ENCODE peak calls at places on chromosome 11, in ten cellular contexts. X is right cardiac atrium; H is CD8-positive, alpha-beta memory T cell; S is naive thymus-derived CD4-positive, alpha-beta T cell; P is uterus; E is cardiac muscle cell; Z is testis; Y is tibial nerve; Q is AG04450; V is CD4-positive, alpha-beta memory T cell. I is an unnamed sample. For H3K9me3, the result is how much of the 10 kb centered on the place peaks cover.

GRCh38 chr11:121451178-121451981 is 734 bp upstream of the SORL1 start:
- DNase-seq in Q (no peak), H (no peak), E (no peak), X (no peak), Z (no peak), V (peak), S (peak), P (no peak), Y (no peak), I (no peak)

GRCh38 chr11:76659672-76660532 is 10.6 kb downstream of the LRRC32 start:
- DNase-seq in P (peak), Q (no peak), E (no peak), H (no peak), V (no peak), S (no peak), X (no peak), Z (no peak), Y (no peak), I (no peak)

GRCh38 chr11:76173663-76174062 is 32.6 kb downstream of the WNT11 start:
- DNase-seq in Z (no peak), P (no peak), S (no peak), X (no peak), E (no peak), Y (no peak), Q (no peak), V (no peak), H (no peak), I (no peak)

GRCh38 chr11:94740975-94741707 is 27.0 kb upstream of the AMOTL1 start:
- DNase-seq in E (peak), X (peak), P (peak), Q (no peak), H (no peak), Y (no peak), S (no peak), V (no peak), Z (peak), I (peak)

GRCh38 chr11:84437129-84438123 is 1151.3 kb upstream of the CCDC90B start:
- DNase-seq in E (no peak), Z (peak), V (no peak), S (no peak), Q (no peak), X (no peak), H (no peak), Y (no peak), P (no peak), I (no peak)

GRCh38 chr11:87437133-87437843 is 399.6 kb downstream of the TMEM135 start:
- DNase-seq in P (no peak), E (no peak), Z (no peak), H (no peak), V (no peak), Q (no peak), Y (no peak), S (no peak), X (no peak), I (no peak)

GRCh38 chr11:119885067-119885466 is 156.1 kb upstream of the NECTIN1 start:
- DNase-seq in V (no peak), S (no peak), X (no peak), Z (no peak), E (no peak), P (no peak), Y (no peak), Q (no peak), H (no peak), I (no peak)

GRCh38 chr11:114818382-114818781 is 140.1 kb downstream of the NXPE2 start:
- DNase-seq in P (no peak), V (no peak), S (no peak), E (no peak), Z (no peak), H (no peak), Y (no peak), Q (no peak), X (no peak), I (no peak)

GRCh38 chr11:118152552-118153471 is at the start of gene SCN4B:
- DNase-seq in S (no peak), P (peak), Q (peak), Z (peak), X (peak), V (peak), Y (no peak), H (no peak), E (peak), I (peak)

GRCh38 chr11:63553759-63554158 is 9.4 kb downstream of the PLAAT2 start:
- DNase-seq in Q (no peak), Z (peak), X (no peak), S (peak), V (peak), P (no peak), E (peak), H (peak), Y (no peak), I (peak)

GRCh38 chr11:16505481-16505880 is 149.1 kb upstream of the SOX6 start:
- DNase-seq in Q (no peak), Z (no peak), Y (no peak), V (no peak), X (no peak), S (no peak), E (no peak), P (no peak), H (no peak), I (no peak)

GRCh38 chr11:92424281-92424680 is 199.7 kb downstream of the FAT3 start:
- DNase-seq in S (no peak), P (no peak), V (no peak), Y (no peak), X (no peak), E (peak), Z (no peak), H (no peak), Q (no peak), I (no peak)

GRCh38 chr11:78961186-78961782 is 386.6 kb upstream of the NARS2 start:
- DNase-seq in S (no peak), Q (no peak), Y (no peak), E (peak), V (no peak), X (no peak), P (no peak), Z (peak), H (no peak), I (no peak)

GRCh38 chr11:73856001-73856663 is 20.5 kb downstream of the COA4 start:
- DNase-seq in P (no peak), V (no peak), S (no peak), Q (no peak), Z (no peak), Y (no peak), X (no peak), E (no peak), H (no peak), I (no peak)

GRCh38 chr11:29305456-29306232 is 711.2 kb downstream of the KCNA4 start:
- DNase-seq in E (no peak), Z (no peak), P (no peak), V (no peak), Y (no peak), H (no peak), S (no peak), X (no peak), Q (no peak), I (no peak)

GRCh38 chr11:36222755-36223635 is 66.2 kb downstream of the COMMD9 start:
- DNase-seq in Y (no peak), Z (no peak), S (no peak), X (no peak), P (peak), V (no peak), H (no peak), Q (no peak), E (peak), I (no peak)

GRCh38 chr11:11432621-11433319 is 79.7 kb upstream of the CSNK2A3 start:
- DNase-seq in X (no peak), P (no peak), S (no peak), V (no peak), Q (no peak), E (no peak), Z (no peak), Y (no peak), H (no peak), I (no peak)

GRCh38 chr11:105177658-105178057 is 38.1 kb upstream of the CARD18 start:
- DNase-seq in P (no peak), X (no peak), H (no peak), S (no peak), V (no peak), Z (no peak), E (peak), Y (no peak), Q (peak), I (no peak)

GRCh38 chr11:74633406-74634393 is 41.3 kb downstream of the POLD3 start:
- DNase-seq in X (no peak), S (no peak), P (no peak), Y (no peak), E (no peak), Z (no peak), H (no peak), Q (no peak), V (no peak), I (no peak)

GRCh38 chr11:70073881-70074371 is 4.2 kb upstream of the ANO1 start:
- DNase-seq in Q (no peak), X (peak), Z (no peak), E (peak), V (no peak), P (no peak), S (no peak), Y (no peak), H (no peak), I (no peak)

GRCh38 chr11:68038718-68039525 is at the start of gene TCIRG1:
- DNase-seq in Z (peak), V (peak), Q (no peak), X (peak), H (peak), P (peak), Y (peak), S (peak), E (peak), I (peak)

GRCh38 chr11:113314389-113315301 is at the start of gene TTC12:
- DNase-seq in Q (peak), V (peak), S (peak), Z (peak), P (peak), X (peak), E (peak), Y (peak), H (peak), I (peak)

GRCh38 chr11:29231991-29232390 is 784.8 kb downstream of the KCNA4 start:
- DNase-seq in P (no peak), Y (no peak), Q (peak), X (no peak), H (no peak), E (peak), V (no peak), Z (no peak), S (no peak), I (no peak)

GRCh38 chr11:71467164-71467563 is 14.2 kb downstream of the NADSYN1 start:
- DNase-seq in X (no peak), Q (no peak), H (no peak), Z (no peak), P (no peak), Y (no peak), V (no peak), E (no peak), S (no peak), I (no peak)

GRCh38 chr11:19087658-19088057 is 27.1 kb upstream of the MRGPRX2 start:
- DNase-seq in V (no peak), Q (no peak), E (peak), S (no peak), Y (no peak), X (no peak), P (no peak), Z (no peak), H (no peak), I (no peak)

GRCh38 chr11:240315-240714 is 3.5 kb downstream of the PSMD13 start:
- DNase-seq in H (no peak), Z (no peak), S (no peak), Y (no peak), V (no peak), P (no peak), X (no peak), Q (no peak), E (no peak), I (no peak)

GRCh38 chr11:102155676-102156075 is 45.4 kb downstream of the YAP1 start:
- DNase-seq in Z (no peak), S (no peak), E (peak), H (no peak), P (no peak), Y (no peak), Q (no peak), V (no peak), X (no peak), I (no peak)

GRCh38 chr11:119728226-119728626 is 774 bp downstream of the NECTIN1 start:
- DNase-seq in X (no peak), S (no peak), E (no peak), V (peak), Q (no peak), P (no peak), Z (no peak), Y (no peak), H (no peak), I (no peak)

GRCh38 chr11:19263333-19263732 is 22.6 kb upstream of the E2F8 start:
- DNase-seq in H (no peak), Y (no peak), E (no peak), Q (no peak), P (no peak), X (no peak), S (no peak), Z (no peak), V (no peak), I (no peak)

GRCh38 chr11:4531666-4532065 is 13.3 kb upstream of the OR52M1 start:
- DNase-seq in X (no peak), V (no peak), P (no peak), H (no peak), Z (no peak), S (no peak), E (no peak), Y (no peak), Q (no peak), I (no peak)

GRCh38 chr11:61928606-61929005 is 11.2 kb upstream of the RAB3IL1 start:
- DNase-seq in V (no peak), Y (no peak), E (peak), Q (no peak), S (no peak), H (no peak), X (no peak), Z (no peak), P (no peak), I (no peak)

GRCh38 chr11:105215528-105215927 is 76.0 kb upstream of the CARD18 start:
- DNase-seq in P (no peak), Q (no peak), E (no peak), H (no peak), Y (no peak), X (no peak), Z (no peak), S (no peak), V (no peak), I (no peak)

GRCh38 chr11:102551188-102551781 is 20.7 kb upstream of the MMP7 start:
- DNase-seq in Z (no peak), E (no peak), S (no peak), P (no peak), Y (no peak), X (no peak), Q (no peak), V (no peak), H (no peak), I (no peak)

GRCh38 chr11:27599217-27599616 is 92.6 kb upstream of the LIN7C start:
- DNase-seq in E (no peak), Z (no peak), Y (no peak), S (no peak), X (no peak), Q (no peak), P (no peak), H (no peak), V (no peak), I (no peak)

GRCh38 chr11:73461335-73461840 is 85.2 kb downstream of the RELT start:
- DNase-seq in Q (no peak), S (no peak), X (no peak), Y (no peak), V (no peak), H (no peak), Z (no peak), P (no peak), E (no peak), I (no peak)

GRCh38 chr11:114678125-114679036 is at the start of gene NXPE2:
- DNase-seq in H (no peak), P (no peak), Q (peak), E (no peak), Z (no peak), V (no peak), Y (no peak), X (no peak), S (no peak), I (no peak)

DNA sequence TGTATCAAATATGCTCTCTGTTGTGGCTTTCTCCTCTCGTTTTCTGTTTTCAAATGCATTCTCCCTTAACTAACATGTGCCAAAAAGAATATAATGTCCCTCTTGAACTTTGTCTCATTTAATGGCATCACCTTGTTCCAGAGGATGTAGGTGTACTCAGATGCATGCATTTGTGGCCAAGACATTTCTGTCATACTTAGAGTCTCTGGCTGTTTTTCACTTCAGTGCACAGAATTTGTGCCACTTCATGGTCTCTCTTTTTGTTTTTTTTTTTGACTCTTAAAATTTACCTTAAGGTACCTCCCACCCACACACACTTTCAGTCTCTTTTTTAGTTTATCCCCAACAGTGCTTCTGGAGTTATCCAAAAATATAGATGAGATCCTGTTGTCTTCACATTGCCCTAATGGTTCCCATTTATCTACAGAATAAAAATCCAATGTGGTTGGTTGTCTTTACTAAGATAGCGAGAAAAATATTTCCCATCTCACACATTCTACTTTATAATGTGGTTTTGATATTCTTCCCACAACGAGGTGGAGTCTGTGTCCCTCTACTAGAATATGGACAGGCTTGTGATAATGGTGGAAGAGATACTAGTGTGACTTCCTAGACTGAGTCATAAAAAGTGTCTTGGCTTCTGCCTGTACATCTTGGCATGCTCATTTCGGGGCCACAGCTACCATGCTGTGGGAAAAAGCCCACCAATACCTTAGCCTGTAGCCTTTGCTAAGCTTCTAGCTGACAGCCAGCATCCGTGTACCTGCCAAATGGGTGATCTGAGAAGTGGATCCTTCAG is 125.8 kb downstream of the DDX10 start:
- DNase-seq in Z (no peak), S (no peak), V (no peak), E (no peak), H (no peak), X (no peak), Q (no peak), Y (no peak), P (no peak), I (no peak)
- H3K9me3 ChIP-seq in Z (under half), S (under half), V (under half), E (under half), H (under half), X (under half), Q (under half), Y (under half), P (under half), I (under half)

GRCh38 chr11:58832246-58832645 is 12.3 kb downstream of the GLYATL2 start:
- DNase-seq in E (no peak), X (no peak), Y (no peak), Q (no peak), H (no peak), P (no peak), Z (no peak), S (no peak), V (no peak), I (no peak)

GRCh38 chr11:58829736-58830135 is 14.8 kb downstream of the GLYATL2 start:
- DNase-seq in P (no peak), X (no peak), Q (peak), S (no peak), E (no peak), V (no peak), Y (no peak), H (no peak), Z (no peak), I (no peak)

DNA sequence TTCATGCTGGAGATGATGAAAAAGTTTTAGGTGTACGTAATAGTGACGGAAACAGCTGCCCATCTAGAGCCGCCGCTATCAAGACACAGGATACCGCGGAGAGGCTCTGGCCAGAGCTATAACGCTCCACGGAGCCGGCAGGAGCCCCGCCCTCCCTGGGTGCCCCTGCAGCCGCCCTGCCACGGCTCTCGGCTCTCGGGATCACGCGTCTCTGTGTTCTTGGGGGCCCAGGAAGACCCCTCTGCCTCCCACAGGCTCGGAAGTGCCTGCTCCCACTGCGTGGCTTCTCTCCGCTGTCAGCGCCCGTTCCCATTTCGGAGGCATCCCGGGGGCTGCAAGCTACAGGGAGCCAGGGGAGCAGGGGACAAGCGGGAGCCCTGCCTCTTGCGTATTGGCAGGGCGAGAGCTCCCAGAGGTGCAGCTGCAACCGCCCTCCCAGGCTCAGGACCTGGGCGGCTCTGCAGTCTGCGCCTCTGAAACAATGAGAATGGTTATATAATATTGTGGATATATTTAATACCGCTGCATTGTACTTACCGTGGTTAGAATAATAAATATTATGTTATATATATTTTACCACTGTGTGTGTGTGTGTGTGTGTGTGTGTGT is 13.7 kb downstream of the GLYATL2 start:
- DNase-seq in X (no peak), H (no peak), V (no peak), P (no peak), S (no peak), Q (no peak), Y (no peak), Z (peak), E (peak), I (no peak)
- H3K9me3 ChIP-seq in X (under half), H (under half), V (under half), P (under half), S (under half), Q (under half), Y (under half), Z (under half), E (under half), I (under half)

DNA sequence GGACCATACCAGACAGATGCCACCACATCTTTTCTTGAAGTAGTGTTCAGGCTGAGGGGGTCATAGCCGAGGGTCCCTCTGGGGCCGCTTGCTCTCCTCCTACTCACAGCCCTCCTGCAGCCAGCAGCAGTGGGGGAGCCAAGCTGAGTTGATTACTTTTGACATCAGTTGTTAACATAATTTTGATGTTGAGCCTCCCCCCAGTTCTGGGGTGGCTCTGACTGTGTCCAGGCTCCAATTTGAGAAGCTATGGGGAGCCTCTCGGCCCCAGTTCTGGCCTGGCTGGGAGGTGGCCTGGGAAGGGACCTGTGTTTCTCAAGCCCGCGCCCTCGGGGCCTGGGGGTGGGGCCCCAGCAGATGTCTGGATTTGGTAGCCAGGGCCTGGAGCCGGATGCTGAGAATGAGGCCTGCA is 48.0 kb downstream of the KCNQ1OT1 start:
- DNase-seq in H (no peak), Z (no peak), V (no peak), S (no peak), Y (no peak), Q (no peak), X (no peak), P (no peak), E (no peak), I (no peak)
- H3K9me3 ChIP-seq in H (under half), Z (under half), V (under half), S (under half), Y (under half), Q (half or more), X (under half), P (under half), E (under half), I (under half)

GRCh38 chr11:48675945-48676344 is 187.4 kb downstream of the OR4A47 start:
- DNase-seq in Q (no peak), X (no peak), P (no peak), V (no peak), S (no peak), H (no peak), Y (no peak), E (no peak), Z (no peak), I (no peak)
- H3K9me3 ChIP-seq in Q (under half), X (under half), P (under half), V (under half), S (under half), H (under half), Y (under half), E (under half), Z (under half), I (under half)

GRCh38 chr11:96963375-96963774 is 573.6 kb downstream of the JRKL start:
- DNase-seq in X (no peak), Q (no peak), Z (no peak), S (no peak), P (no peak), H (no peak), E (no peak), Y (no peak), V (no peak), I (no peak)

GRCh38 chr11:96960926-96961325 is 571.1 kb downstream of the JRKL start:
- DNase-seq in P (no peak), E (no peak), V (no peak), X (no peak), Z (no peak), Y (no peak), H (no peak), Q (no peak), S (no peak), I (no peak)

GRCh38 chr11:96967616-96968015 is 577.8 kb downstream of the JRKL start:
- DNase-seq in S (no peak), E (no peak), H (no peak), Y (no peak), V (no peak), P (no peak), X (no peak), Q (no peak), Z (no peak), I (no peak)

GRCh38 chr11:96961931-96962330 is 572.1 kb downstream of the JRKL start:
- DNase-seq in Q (no peak), S (no peak), V (no peak), Z (no peak), P (no peak), X (no peak), Y (no peak), E (no peak), H (no peak), I (no peak)

GRCh38 chr11:96964661-96965060 is 574.8 kb downstream of the JRKL start:
- DNase-seq in S (no peak), Q (no peak), Y (no peak), E (peak), Z (no peak), P (no peak), H (no peak), V (no peak), X (no peak), I (no peak)
- H3K9me3 ChIP-seq in S (under half), Q (under half), Y (under half), E (under half), Z (under half), P (under half), H (under half), V (under half), X (under half), I (under half)